ENCODE peak calls at places on chromosomes 5 and 9, in five cellular contexts. W, G, P, R and C are unnamed samples.

GRCh38 chr5:112084149-112084548 is 327.2 kb upstream of the NREP start:
- DNase-seq in W (no peak), G (no peak), P (no peak), R (no peak), C (no peak)

GRCh38 chr9:130268521-130269131 is 3.1 kb downstream of the HMCN2 start:
- DNase-seq in W (peak; percentile 31), G (no peak), P (no peak), R (no peak), C (no peak)

GRCh38 chr9:38686923-38687322 is 33.0 kb downstream of the FAM240B start:
- DNase-seq in W (no peak), G (no peak), P (no peak), R (no peak), C (no peak)

GRCh38 chr9:110309661-110310060 is 28.0 kb downstream of the TXNDC8 start:
- DNase-seq in W (no peak), G (no peak), P (no peak), R (no peak), C (no peak)

GRCh38 chr5:1522601-1523479 is 920 bp downstream of the LPCAT1 start:
- DNase-seq in W (no peak), G (no peak), P (peak; percentile 26), R (no peak), C (no peak)

GRCh38 chr5:115194671-115195070 is 25.0 kb upstream of the TRIM36 start:
- DNase-seq in W (no peak), G (peak; percentile 48), P (no peak), R (peak; percentile 18), C (peak; percentile 20)

GRCh38 chr5:949275-949543 is 56.5 kb downstream of the TRIP13 start:
- DNase-seq in W (no peak), G (no peak), P (no peak), R (no peak), C (no peak)

GRCh38 chr5:138654281-138654867 is 79.2 kb upstream of the HSPA9 start:
- DNase-seq in W (no peak), G (no peak), P (peak; percentile 11), R (no peak), C (no peak)

GRCh38 chr5:14342306-14342705 is 199.2 kb downstream of the TRIO start:
- DNase-seq in W (no peak), G (no peak), P (peak; percentile 52), R (peak; percentile 7), C (peak; percentile 8)

GRCh38 chr5:153901449-153901848 is 137.3 kb downstream of the FAM114A2 start:
- DNase-seq in W (no peak), G (no peak), P (peak; percentile 4), R (no peak), C (no peak)